ENCODE peak calls at places on chromosomes 3 and 15, in eight cellular contexts. Z is kidney epithelial cell, R is psoas muscle, P is adrenal gland, S is transverse colon, A is fibroblast of mammary gland, Y is GM06990, B is brain microvascular endothelial cell. N is an unnamed sample.

GRCh38 chr15:64288577-64288976 is 67.4 kb downstream of the CSNK1G1 start:
- DNase-seq in Y (no peak), R (no peak), B (no peak), A (peak), Z (no peak), P (no peak), S (no peak), N (no peak)

GRCh38 chr3:126469479-126469878 is 6.2 kb downstream of the ZXDC start:
- DNase-seq in Z (no peak), P (no peak), R (peak), A (no peak), B (no peak), Y (no peak), S (no peak), N (no peak)

GRCh38 chr3:148991219-148992026 is at the start of gene GYG1:
- DNase-seq in R (peak), Z (no peak), Y (peak), S (peak), A (peak), B (peak), P (peak), N (peak)

GRCh38 chr3:61569856-61570255 is 8.5 kb downstream of the PTPRG start:
- DNase-seq in B (no peak), P (no peak), S (no peak), Y (no peak), Z (no peak), A (no peak), R (no peak), N (no peak)

GRCh38 chr15:90400005-90400758 is 12.1 kb downstream of the IQGAP1 start:
- DNase-seq in Z (no peak), Y (no peak), R (no peak), A (no peak), B (no peak), P (no peak), S (no peak), N (no peak)

GRCh38 chr3:103767635-103768034 is 1332.8 kb downstream of the ZPLD1 start:
- DNase-seq in S (no peak), R (no peak), A (no peak), Z (no peak), Y (no peak), B (no peak), P (no peak), N (no peak)

GRCh38 chr3:84194032-84194431 is 764.8 kb upstream of the CADM2 start:
- DNase-seq in A (no peak), S (no peak), Z (no peak), Y (no peak), P (no peak), R (no peak), B (no peak), N (no peak)

GRCh38 chr15:44662478-44663409 is 718 bp downstream of the SPG11 start:
- DNase-seq in R (peak), B (peak), A (peak), Z (no peak), P (peak), Y (peak), S (peak), N (no peak)

DNA sequence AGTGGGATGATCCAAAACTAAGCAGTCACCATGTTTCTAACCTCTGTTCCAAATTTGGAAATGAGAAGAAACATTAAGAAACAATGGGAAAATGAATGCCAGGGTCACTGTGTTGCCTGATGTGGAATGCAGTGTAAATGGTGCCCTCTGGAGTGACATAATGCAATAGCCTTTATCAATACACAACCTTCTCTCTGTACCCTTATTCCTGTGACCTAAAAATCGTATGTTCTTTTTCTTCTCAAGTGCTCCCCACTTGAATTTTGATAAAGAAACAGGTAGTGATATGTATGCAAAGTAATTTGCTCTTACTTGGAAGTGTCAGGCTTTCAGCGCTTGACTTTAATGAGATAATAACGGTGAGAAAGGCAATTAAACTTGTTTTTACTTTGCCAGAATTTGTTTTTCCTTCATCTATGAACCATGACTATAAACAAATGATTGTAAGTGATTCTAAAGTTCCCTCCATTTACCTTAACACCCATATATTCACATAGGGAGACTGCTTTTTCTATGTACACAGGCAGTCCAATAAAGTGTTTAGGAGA is 145.8 kb upstream of the THRB start:
- DNase-seq in P (no peak), S (no peak), R (no peak), A (peak), Y (no peak), B (peak), Z (peak), N (peak)
- TF ChIP-seq CTCF in P (peak), S (peak), R (peak), A (peak), Y (peak), B (peak), Z (peak), N (peak)

GRCh38 chr3:14435175-14436011 is 33.0 kb downstream of the SLC6A6 start:
- DNase-seq in S (no peak), B (no peak), Z (no peak), R (no peak), Y (no peak), A (no peak), P (no peak), N (no peak)
- H3K4me3 ChIP-seq in S (no peak), B (no peak), Z (no peak), R (no peak), Y (no peak), A (no peak), P (no peak), N (no peak)

GRCh38 chr15:58748040-58748786 is 1.3 kb downstream of the ADAM10 start:
- DNase-seq in P (no peak), Z (no peak), B (no peak), A (no peak), R (no peak), S (no peak), Y (peak), N (no peak)

GRCh38 chr15:58752716-58753115 is 3.2 kb upstream of the ADAM10 start:
- DNase-seq in Z (no peak), B (no peak), Y (no peak), P (no peak), A (no peak), S (no peak), R (no peak), N (no peak)

GRCh38 chr15:58748787-58749531 is 548 bp downstream of the ADAM10 start:
- DNase-seq in Z (no peak), R (peak), Y (peak), B (peak), P (peak), S (peak), A (no peak), N (no peak)

GRCh38 chr15:58746174-58746573 is 3.3 kb downstream of the ADAM10 start:
- DNase-seq in P (no peak), S (no peak), B (no peak), A (no peak), R (no peak), Z (no peak), Y (no peak), N (no peak)

DNA sequence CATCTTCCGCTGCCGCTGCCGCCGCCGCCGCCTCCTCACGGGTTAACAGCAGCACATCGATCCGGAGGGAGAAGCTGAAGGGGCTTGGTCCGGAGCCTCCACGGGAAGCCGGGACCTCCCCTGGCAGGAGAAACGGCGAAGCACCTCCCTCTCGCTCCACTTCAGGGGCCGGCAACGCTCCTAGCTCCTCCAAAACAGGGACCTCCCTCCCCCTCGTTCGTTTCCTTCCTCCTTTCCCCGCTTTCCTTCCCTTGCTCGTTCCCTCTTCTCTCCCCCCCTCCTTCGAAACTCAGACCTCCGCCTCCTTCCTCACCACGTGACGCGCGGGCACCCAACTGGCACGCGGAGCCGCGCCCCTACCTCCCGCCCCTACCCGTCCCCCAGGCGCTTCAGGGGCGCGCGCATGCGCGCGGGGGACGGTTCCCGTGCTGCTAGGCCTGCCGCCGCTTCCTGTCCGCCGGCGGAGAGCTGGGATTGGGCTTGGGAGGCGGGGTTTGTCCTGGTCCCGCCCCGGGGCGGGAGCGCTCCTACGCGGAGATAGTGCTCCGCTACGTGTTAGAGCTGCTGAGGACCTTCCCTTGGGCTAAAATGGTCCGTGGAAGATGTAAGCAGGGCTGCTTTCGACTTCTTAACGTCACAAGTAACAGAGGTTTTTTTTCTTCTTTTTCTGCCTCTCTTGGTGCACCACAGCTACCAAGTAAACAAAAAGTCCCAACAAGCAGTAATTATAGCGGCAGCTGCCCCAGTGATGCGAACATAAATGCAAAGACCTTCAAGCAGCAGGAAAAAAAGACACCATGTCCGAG is at the start of gene ADAM10:
- DNase-seq in Z (peak), A (peak), P (peak), S (peak), B (peak), R (peak), Y (peak), N (peak)
- TF ChIP-seq CTCF in Z (no peak), A (no peak), P (no peak), S (no peak), B (no peak), R (no peak), Y (no peak), N (no peak)

DNA sequence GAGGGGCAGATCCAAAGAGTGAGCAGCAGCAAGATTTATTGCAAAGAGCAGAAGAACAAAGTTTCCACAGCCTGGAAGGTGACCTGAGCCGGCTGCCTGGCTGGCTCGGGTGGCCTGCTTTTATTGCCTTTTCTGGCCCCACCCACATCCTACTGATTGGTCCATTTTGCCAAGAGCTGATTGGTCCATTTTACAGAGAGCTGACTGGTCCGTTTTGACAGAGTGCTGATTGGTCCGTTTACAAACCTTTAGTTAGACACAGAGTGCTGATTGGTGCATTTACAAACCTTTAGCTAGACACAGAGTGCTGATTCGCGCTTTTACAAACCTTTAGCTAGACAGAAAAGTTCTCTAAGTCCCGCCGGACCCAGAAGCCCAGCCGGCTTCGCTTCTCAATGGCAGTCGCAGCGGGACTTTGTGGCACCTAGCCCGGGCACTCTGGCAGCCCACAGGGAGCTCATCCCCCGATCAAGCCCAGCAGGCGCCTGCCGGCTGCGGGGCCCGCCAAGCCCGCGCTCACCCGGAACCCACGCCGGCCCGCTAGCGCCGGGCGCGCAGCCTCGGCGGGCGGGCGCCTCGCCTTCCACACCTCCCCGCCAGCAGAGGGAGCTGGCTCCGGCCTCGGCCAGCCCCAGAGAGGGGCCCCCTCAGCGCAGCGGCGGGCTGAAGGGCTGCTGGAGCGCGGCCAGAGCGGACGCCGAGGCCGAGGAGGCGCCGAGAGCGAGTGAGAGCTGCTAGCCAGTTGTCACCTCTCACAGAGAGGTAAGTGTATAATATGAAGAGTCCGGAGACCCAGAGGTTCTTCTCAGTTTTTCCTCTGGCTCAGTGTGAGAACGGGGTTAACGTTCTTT is 339.2 kb downstream of the CHL1 start:
- DNase-seq in A (peak), Z (no peak), Y (no peak), P (no peak), S (peak), B (peak), R (peak), N (no peak)
- H3K4me3 ChIP-seq in A (peak), Z (peak), Y (no peak), P (no peak), S (no peak), B (peak), R (peak), N (peak)

N was measured in BJ.